ENCODE peak calls at places on chromosomes 1 and 21, in eight cellular contexts. G, R, L, P, F, V, M and A are unnamed samples.

GRCh38 chr1:5890346-5891106 is 101.7 kb downstream of the NPHP4 start:
- DNase-seq in M (no peak), V (no peak), P (no peak), R (no peak), F (no peak), G (no peak), L (no peak), A (no peak)

GRCh38 chr1:116497660-116498059 is 73.2 kb downstream of the CD58 start:
- DNase-seq in M (no peak), P (no peak), F (no peak), L (no peak), V (no peak), G (no peak), R (no peak), A (no peak)

GRCh38 chr1:236639686-236640085 is 35.4 kb upstream of the HEATR1 start:
- DNase-seq in G (no peak), R (no peak), L (no peak), M (no peak), V (no peak), P (no peak), F (no peak), A (no peak)

GRCh38 chr1:234922987-234923386 is 205.7 kb downstream of the TOMM20 start:
- DNase-seq in R (no peak), V (no peak), F (no peak), M (no peak), P (no peak), G (no peak), L (no peak), A (no peak)

GRCh38 chr21:38170283-38170682 is 86.5 kb upstream of the KCNJ15 start:
- DNase-seq in R (peak; percentile 14), F (peak; percentile 24), G (peak; percentile 40), P (no peak), V (no peak), M (peak; percentile 1), L (peak; percentile 59), A (peak; percentile 29)

GRCh38 chr1:183710734-183711133 is 57.6 kb upstream of the APOBEC4 start:
- DNase-seq in F (no peak), P (no peak), L (no peak), V (no peak), M (no peak), R (no peak), G (no peak), A (no peak)

GRCh38 chr1:190373705-190374336 is 103.8 kb downstream of the BRINP3 start:
- DNase-seq in V (peak; percentile 4), R (no peak), M (no peak), G (no peak), L (peak; percentile 57), P (no peak), F (no peak), A (peak; percentile 49)

GRCh38 chr1:71343686-71344416 is 263.0 kb upstream of the ZRANB2 start:
- DNase-seq in M (no peak), G (no peak), V (no peak), F (no peak), P (no peak), L (no peak), R (no peak), A (no peak)

GRCh38 chr1:209383907-209384709 is 199.4 kb upstream of the CAMK1G start:
- DNase-seq in P (no peak), V (no peak), G (no peak), R (no peak), L (no peak), M (no peak), F (no peak), A (no peak)

GRCh38 chr1:12386130-12386529 is 156.3 kb downstream of the VPS13D start:
- DNase-seq in V (no peak), L (no peak), F (no peak), G (no peak), M (peak; percentile 2), R (peak; percentile 54), P (no peak), A (no peak)

GRCh38 chr1:19814244-19814661 is 830 bp downstream of the RNF186 start:
- DNase-seq in L (no peak), R (no peak), G (no peak), V (peak; percentile 4), F (no peak), M (no peak), P (no peak), A (no peak)

GRCh38 chr1:212754193-212754592 is 37.4 kb downstream of the NSL1 start:
- DNase-seq in R (no peak), P (no peak), M (no peak), L (no peak), V (no peak), G (no peak), F (no peak), A (peak; percentile 72)

GRCh38 chr1:22855668-22856606 is 116.7 kb downstream of the LACTBL1 start:
- DNase-seq in R (no peak), M (no peak), L (no peak), V (no peak), P (peak; percentile 26), F (no peak), G (no peak), A (no peak)

GRCh38 chr1:47986741-47987140 is 10.4 kb downstream of the TRABD2B start:
- DNase-seq in V (no peak), P (peak; percentile 17), M (no peak), G (peak; percentile 39), L (peak; percentile 48), R (no peak), F (peak; percentile 83), A (no peak)

GRCh38 chr1:234760303-234760723 is 150.3 kb upstream of the IRF2BP2 start:
- DNase-seq in R (no peak), M (no peak), V (no peak), G (no peak), L (no peak), F (no peak), P (no peak), A (no peak)

GRCh38 chr1:207414606-207415108 is 39.5 kb upstream of the CR2 start:
- DNase-seq in F (no peak), M (no peak), V (peak; percentile 76), R (no peak), P (no peak), L (no peak), G (no peak), A (peak; percentile 96)

GRCh38 chr1:206513312-206514111 is 6.2 kb downstream of the RASSF5 start:
- DNase-seq in P (no peak), R (no peak), F (peak; percentile 79), M (no peak), V (no peak), L (no peak), G (peak; percentile 94), A (no peak)

GRCh38 chr1:88141499-88142074 is 542.5 kb upstream of the PKN2 start:
- DNase-seq in M (no peak), G (no peak), F (no peak), R (no peak), P (no peak), V (no peak), L (no peak), A (peak; percentile 3)

GRCh38 chr21:42572906-42573495 is 59.3 kb downstream of the SLC37A1 start:
- DNase-seq in G (no peak), V (no peak), F (no peak), L (no peak), R (no peak), M (no peak), P (no peak), A (no peak)

GRCh38 chr21:26487981-26488480 is 85.1 kb downstream of the CYYR1 start:
- DNase-seq in R (no peak), L (no peak), G (no peak), M (no peak), P (no peak), V (no peak), F (no peak), A (no peak)

GRCh38 chr1:212225871-212226302 is 59.3 kb upstream of the PPP2R5A start:
- DNase-seq in F (no peak), L (peak; percentile 41), R (peak; percentile 73), V (no peak), M (no peak), G (no peak), P (no peak), A (peak; percentile 23)

GRCh38 chr1:229579101-229579651 is 20.7 kb upstream of the ABCB10 start:
- DNase-seq in R (no peak), P (peak; percentile 87), L (peak; percentile 66), M (no peak), V (peak; percentile 48), G (peak; percentile 35), F (peak; percentile 67), A (peak; percentile 54)

GRCh38 chr1:173297798-173298391 is 90.8 kb upstream of the TNFSF4 start:
- DNase-seq in L (no peak), M (no peak), F (no peak), P (no peak), G (no peak), V (peak; percentile 46), R (no peak), A (peak; percentile 88)

GRCh38 chr1:232937741-232938375 is 12.6 kb upstream of the NTPCR start:
- DNase-seq in R (no peak), P (no peak), G (no peak), F (no peak), M (no peak), L (no peak), V (no peak), A (no peak)

GRCh38 chr1:65050735-65051134 is 84.4 kb upstream of the JAK1 start:
- DNase-seq in R (no peak), P (no peak), G (no peak), M (no peak), F (no peak), V (no peak), L (no peak), A (no peak)

GRCh38 chr1:153616144-153616884 is at the start of gene S100A14:
- DNase-seq in V (no peak), G (no peak), M (no peak), L (no peak), P (no peak), R (no peak), F (no peak), A (no peak)

GRCh38 chr1:44318097-44319088 is 36.7 kb downstream of the ERI3 start:
- DNase-seq in M (peak; percentile 37), R (peak; percentile 40), L (peak; percentile 80), F (peak; percentile 27), G (peak; percentile 72), V (peak; percentile 74), P (no peak), A (peak; percentile 40)

GRCh38 chr21:43345746-43346409 is 81.1 kb downstream of the SIK1 start:
- DNase-seq in L (no peak), R (peak; percentile 49), G (no peak), F (no peak), M (no peak), P (no peak), V (no peak), A (no peak)

GRCh38 chr1:26045712-26046312 is at the start of gene SLC30A2:
- DNase-seq in R (no peak), V (peak; percentile 45), G (peak; percentile 47), L (peak; percentile 72), F (no peak), M (no peak), P (no peak), A (no peak)

GRCh38 chr1:26287033-26287711 is 7.3 kb downstream of the SH3BGRL3 start:
- DNase-seq in F (peak; percentile 61), L (no peak), V (peak; percentile 62), R (no peak), M (peak; percentile 71), P (no peak), G (peak; percentile 45), A (peak; percentile 94)

GRCh38 chr1:208256091-208256490 is 11.9 kb upstream of the PLXNA2 start:
- DNase-seq in L (no peak), P (no peak), V (no peak), F (no peak), M (no peak), G (no peak), R (no peak), A (no peak)

GRCh38 chr21:42466700-42467612 is 29.1 kb downstream of the RSPH1 start:
- DNase-seq in M (no peak), P (peak; percentile 6), F (no peak), V (peak; percentile 56), G (no peak), L (peak; percentile 55), R (peak; percentile 84), A (peak; percentile 86)

GRCh38 chr1:47367651-47368050 is 34.1 kb downstream of the CMPK1 start:
- DNase-seq in L (no peak), G (no peak), M (no peak), F (no peak), R (no peak), V (no peak), P (no peak), A (no peak)

GRCh38 chr1:75083848-75084514 is 50.2 kb upstream of the LHX8 start:
- DNase-seq in P (no peak), R (no peak), L (no peak), V (no peak), M (no peak), G (no peak), F (no peak), A (no peak)